ENCODE peak calls at places on chromosomes 13 and 19, in ten cellular contexts. U is LoVo; Z is mammary epithelial cell; R is left colon; T is stimulated activated CD8-positive, alpha-beta memory T cell treated with anti-CD3 and anti-CD28 coated beads, Interleukin-2, amount 100 ng/mL, for 1 hour; N is transverse colon; O is GM23248; F is effector memory CD4-positive, alpha-beta T cell; G is NCI-H2171 treated with DMSO at 0.1 percent for 48 hours; K is NCI-H460. J is an unnamed sample.

GRCh38 chr13:46015374-46015773 is 37.2 kb downstream of the ZC3H13 start:
- DNase-seq in U (no peak), Z (no peak), R (no peak), T (no peak), N (no peak), O (no peak), F (no peak), G (no peak), K (no peak), J (no peak)

GRCh38 chr13:76992548-76993001 is 694 bp downstream of the CLN5 start:
- DNase-seq in U (no peak), Z (peak; percentile 54), R (peak; percentile 44), T (no peak), N (peak; percentile 28), O (peak; percentile 65), F (no peak), G (no peak), K (no peak), J (no peak)

GRCh38 chr13:67204731-67205130 is 25.4 kb downstream of the PCDH9 start:
- DNase-seq in U (no peak), Z (no peak), R (no peak), T (no peak), N (no peak), O (no peak), F (no peak), G (peak; percentile 72), K (no peak), J (no peak)

GRCh38 chr13:51619614-51620013 is 35.4 kb downstream of the WDFY2 start:
- DNase-seq in U (no peak), Z (peak; percentile 62), R (no peak), T (no peak), N (no peak), O (peak; percentile 88), F (no peak), G (no peak), K (no peak), J (no peak)

GRCh38 chr19:6654347-6655310 is 15.3 kb downstream of the TNFSF14 start:
- DNase-seq in U (no peak), Z (no peak), R (no peak), T (no peak), N (peak; percentile 42), O (no peak), F (no peak), G (no peak), K (no peak), J (no peak)

GRCh38 chr19:56015756-56016155 is 29.2 kb downstream of the NLRP5 start:
- DNase-seq in U (peak; percentile 3), Z (no peak), R (no peak), T (no peak), N (no peak), O (peak; percentile 14), F (no peak), G (no peak), K (no peak), J (no peak)

GRCh38 chr19:35318679-35319448 is 10.1 kb upstream of the CD22 start:
- DNase-seq in U (peak; percentile 81), Z (peak; percentile 97), R (peak; percentile 36), T (no peak), N (peak; percentile 16), O (peak; percentile 97), F (no peak), G (no peak), K (peak; percentile 14), J (no peak)

GRCh38 chr13:33639158-33639557 is 178.8 kb upstream of the RFC3 start:
- DNase-seq in U (no peak), Z (peak; percentile 20), R (peak; percentile 41), T (no peak), N (peak; percentile 22), O (peak; percentile 94), F (no peak), G (no peak), K (no peak), J (no peak)

GRCh38 chr13:28553971-28554370 is 59.0 kb upstream of the FLT1 start:
- DNase-seq in U (no peak), Z (no peak), R (no peak), T (no peak), N (no peak), O (no peak), F (no peak), G (no peak), K (no peak), J (no peak)

GRCh38 chr19:11164879-11165406 is 9.4 kb upstream of the SPC24 start:
- DNase-seq in U (no peak), Z (no peak), R (peak; percentile 70), T (no peak), N (peak; percentile 70), O (peak; percentile 94), F (no peak), G (no peak), K (no peak), J (peak; percentile 91)

J was measured in suprapubic skin.